ENCODE peak calls at places on chromosomes 6 and 20, in four cellular contexts. N is K562, D is H1, W is GM12878. I is an unnamed sample.

GRCh38 chr20:57651977-57652864 is 32.0 kb upstream of the ZBP1 start:
- DNase-seq in N (no peak), D (no peak), W (no peak), I (peak)

GRCh38 chr20:50333131-50333530 is 142.5 kb downstream of the CEBPB start:
- DNase-seq in N (no peak), D (no peak), W (no peak), I (no peak)

GRCh38 chr6:36676142-36677058 is 2.1 kb upstream of the CDKN1A start:
- DNase-seq in N (no peak), D (no peak), W (no peak), I (no peak)

GRCh38 chr20:58137651-58138265 is 90.7 kb downstream of the ANKRD60 start:
- DNase-seq in N (no peak), D (no peak), W (no peak), I (no peak)

GRCh38 chr6:31826793-31827285 is 699 bp upstream of the HSPA1B start:
- DNase-seq in N (peak), D (no peak), W (no peak), I (peak)

GRCh38 chr6:17478946-17479345 is 85.6 kb downstream of the CAP2 start:
- DNase-seq in N (no peak), D (no peak), W (no peak), I (no peak)

GRCh38 chr6:95581073-95581472 is 3.7 kb downstream of the MANEA start:
- DNase-seq in N (no peak), D (no peak), W (no peak), I (no peak)

GRCh38 chr20:50794846-50795634 is at the start of gene BCAS4:
- DNase-seq in N (peak), D (peak), W (no peak), I (peak)

GRCh38 chr20:9629821-9630220 is 115.4 kb downstream of the LAMP5 start:
- DNase-seq in N (no peak), D (no peak), W (no peak), I (no peak)

GRCh38 chr6:169638388-169638787 is 63.4 kb downstream of the WDR27 start:
- DNase-seq in N (no peak), D (no peak), W (no peak), I (no peak)

GRCh38 chr6:140437619-140438345 is 1063.3 kb upstream of the CITED2 start:
- DNase-seq in N (no peak), D (no peak), W (no peak), I (no peak)

GRCh38 chr6:6191476-6191875 is 129.0 kb downstream of the F13A1 start:
- DNase-seq in N (peak), D (no peak), W (no peak), I (no peak)

GRCh38 chr6:151075527-151075926 is 164.2 kb upstream of the AKAP12 start:
- DNase-seq in N (no peak), D (no peak), W (no peak), I (no peak)

GRCh38 chr20:15637971-15638754 is 935.1 kb downstream of the KIF16B start:
- DNase-seq in N (no peak), D (peak), W (no peak), I (no peak)

GRCh38 chr20:17825949-17826843 is 126.4 kb downstream of the BANF2 start:
- DNase-seq in N (no peak), D (no peak), W (peak), I (peak)

GRCh38 chr6:43517503-43518357 is 841 bp downstream of the POLR1C start:
- DNase-seq in N (peak), D (no peak), W (no peak), I (no peak)

GRCh38 chr6:119259027-119259426 is 90.5 kb downstream of the MAN1A1 start:
- DNase-seq in N (peak), D (no peak), W (no peak), I (no peak)

GRCh38 chr6:52654592-52654991 is 16.3 kb upstream of the TMEM14A start:
- DNase-seq in N (no peak), D (no peak), W (no peak), I (no peak)

GRCh38 chr20:51373713-51374481 is 168.6 kb downstream of the NFATC2 start:
- DNase-seq in N (peak), D (no peak), W (no peak), I (no peak)

GRCh38 chr6:30759575-30760239 is 15.4 kb upstream of the IER3 start:
- DNase-seq in N (no peak), D (no peak), W (no peak), I (no peak)

GRCh38 chr6:154509421-154510143 is 903 bp downstream of the CNKSR3 start:
- DNase-seq in N (peak), D (no peak), W (no peak), I (peak)

GRCh38 chr20:47682916-47683315 is 102.4 kb downstream of the SULF2 start:
- DNase-seq in N (no peak), D (no peak), W (no peak), I (no peak)

GRCh38 chr20:8796088-8796665 is 272.7 kb upstream of the PLCB4 start:
- DNase-seq in N (no peak), D (no peak), W (no peak), I (no peak)

GRCh38 chr20:3045042-3045815 is 623 bp upstream of the MRPS26 start:
- DNase-seq in N (peak), D (no peak), W (no peak), I (peak)

GRCh38 chr6:108408861-108409260 is 114.0 kb downstream of the AFG1L start:
- DNase-seq in N (no peak), D (no peak), W (no peak), I (no peak)

GRCh38 chr6:142406131-142406530 is 104.3 kb downstream of the ADGRG6 start:
- DNase-seq in N (no peak), D (no peak), W (no peak), I (no peak)

GRCh38 chr6:83708546-83708969 is 343 bp downstream of the SNAP91 start:
- DNase-seq in N (no peak), D (peak), W (no peak), I (peak)

DNA sequence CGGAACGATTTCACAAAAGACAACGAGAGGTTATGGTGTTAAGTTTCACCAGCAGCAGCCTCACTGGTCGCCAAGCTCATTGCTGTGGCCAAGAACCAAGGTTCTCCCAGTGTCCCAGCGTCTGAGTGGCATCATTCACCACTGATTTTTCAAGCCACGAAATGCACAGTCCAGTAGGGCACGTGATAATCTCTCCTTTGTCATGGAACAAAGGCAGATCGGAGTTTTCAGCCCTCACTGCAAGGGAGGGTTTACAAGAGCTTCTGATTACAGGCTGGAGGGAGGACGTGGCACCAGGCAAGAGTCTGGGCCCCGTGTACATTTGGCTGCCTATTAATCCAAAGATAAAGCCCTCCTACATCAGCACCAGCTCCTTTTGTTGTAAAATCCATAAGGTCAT is 2.0 kb downstream of the CD24 start:
- DNase-seq in N (no peak), D (no peak), W (no peak), I (no peak)
- TF ChIP-seq POLR2A in N (no peak), D (peak), W (no peak), I (no peak)

GRCh38 chr6:159968295-159969203 is at the start of gene IGF2R:
- DNase-seq in N (peak), D (no peak), W (no peak), I (peak)

GRCh38 chr6:159969921-159970320 is 1.0 kb downstream of the IGF2R start:
- DNase-seq in N (peak), D (no peak), W (no peak), I (peak)

GRCh38 chr6:159969204-159969912 is 476 bp downstream of the IGF2R start:
- DNase-seq in N (peak), D (no peak), W (no peak), I (no peak)

GRCh38 chr6:159966339-159966738 is 2.5 kb upstream of the IGF2R start:
- DNase-seq in N (peak), D (no peak), W (no peak), I (no peak)

DNA sequence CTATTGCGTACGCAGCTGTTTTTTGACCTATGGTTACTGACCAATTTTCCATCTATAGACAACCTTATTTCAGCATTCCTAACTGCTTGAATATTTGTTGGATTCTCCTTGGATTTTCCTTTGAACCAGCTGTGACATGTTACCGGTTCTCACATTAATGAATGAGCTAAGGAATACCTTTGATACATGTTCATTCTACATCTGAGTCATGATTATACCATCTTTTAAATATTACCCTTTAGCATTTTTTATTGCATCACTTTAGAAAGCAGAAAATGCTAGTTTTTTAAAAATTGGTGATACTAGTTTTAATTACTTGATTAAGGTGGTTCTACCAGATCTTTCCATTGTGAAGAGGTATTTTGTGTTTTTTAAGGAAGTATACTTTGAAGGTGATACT is 1.9 kb upstream of the IGF2R start:
- DNase-seq in N (no peak), D (no peak), W (no peak), I (no peak)
- TF ChIP-seq TAF1 in N (no peak), D (no peak), W (no peak), I (no peak)

DNA sequence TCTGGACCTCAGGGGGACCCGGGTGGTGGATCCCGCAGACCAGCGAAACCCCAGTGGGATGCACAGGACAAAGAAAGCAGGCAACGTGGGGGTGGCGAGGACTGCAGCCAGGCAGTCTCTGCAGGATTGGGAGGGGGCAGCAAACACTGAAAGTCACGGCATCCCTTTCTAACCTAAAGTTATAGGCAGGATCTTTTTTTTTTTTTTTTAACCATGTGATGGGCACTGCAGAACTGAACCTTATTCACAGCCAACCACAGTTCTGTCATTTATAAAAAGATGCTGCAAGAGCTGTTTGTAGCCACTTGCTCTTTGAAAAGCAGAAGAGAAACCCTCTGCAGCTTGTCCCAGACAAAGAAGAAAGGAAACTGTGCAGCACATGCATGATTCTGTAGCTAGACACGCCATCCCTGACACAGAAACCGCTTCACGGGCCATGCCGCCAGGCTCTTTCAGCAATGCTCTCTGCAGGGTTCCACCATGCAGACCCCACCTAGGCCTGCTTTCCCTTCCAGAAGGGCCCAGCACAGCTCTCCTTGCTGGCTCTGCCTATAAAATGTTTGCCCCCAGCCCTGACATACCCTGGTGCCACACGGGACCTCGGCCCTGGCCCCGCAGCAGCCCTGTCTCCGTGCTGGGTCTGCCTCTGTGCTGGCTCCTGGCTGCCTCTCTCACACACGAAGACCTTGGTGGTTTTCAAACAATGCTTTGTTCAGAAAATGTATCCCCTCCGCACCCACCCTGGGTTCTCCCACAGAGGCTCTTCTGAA is 70.8 kb downstream of the PYGB start:
- DNase-seq in N (no peak), D (no peak), W (peak), I (peak)
- TF ChIP-seq POLR2AphosphoS5 in N (no peak), D (no peak), W (peak), I (peak)

DNA sequence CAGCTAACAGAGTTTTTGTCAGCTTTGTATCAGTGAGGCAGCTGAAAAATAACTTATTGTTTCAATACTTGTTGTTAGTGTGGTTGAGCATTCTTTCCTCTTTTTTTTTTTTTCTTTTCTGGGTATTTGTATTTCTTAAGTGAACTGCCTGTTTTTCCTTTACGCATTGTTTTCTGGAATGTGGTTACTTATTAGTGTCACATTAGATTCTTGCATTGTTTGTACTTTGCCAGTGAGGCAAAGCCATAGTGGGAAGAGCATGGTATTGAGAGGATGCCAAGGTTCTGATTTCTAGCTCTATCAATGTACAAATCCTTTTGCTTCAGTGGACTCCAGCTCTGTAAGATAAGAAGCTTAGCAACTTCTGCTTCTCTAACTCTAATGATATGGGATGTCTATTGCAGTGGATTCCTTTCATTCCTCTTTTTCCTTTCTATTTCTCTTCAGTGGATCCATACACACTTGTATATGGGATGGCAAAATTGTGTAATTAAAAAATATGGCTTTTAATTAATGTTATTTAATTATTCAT is 3.9 kb downstream of the CDKAL1 start:
- DNase-seq in N (no peak), D (no peak), W (no peak), I (no peak)
- TF ChIP-seq POLR2A in N (no peak), D (no peak), W (no peak), I (no peak)

GRCh38 chr20:13009682-13010406 is 1.1 kb downstream of the SPTLC3 start:
- DNase-seq in N (no peak), D (no peak), W (peak), I (peak)
- TF ChIP-seq TAF1 in N (no peak), D (no peak), W (no peak), I (no peak)

I was measured in GM12892.